ENCODE peak calls at places on chromosomes 4 and X, in seven cellular contexts. Y is prostate gland, Z is transverse colon, A is stomach, B is endothelial cell of umbilical vein, J is spleen, P is H1. K is an unnamed sample.

GRCh38 chrX:270848-271367 is 10.3 kb upstream of the PLCXD1 start:
- DNase-seq in Y (no peak), Z (no peak), A (peak; percentile 21), B (no peak), J (peak; percentile 79), P (no peak), K (peak; percentile 63)

GRCh38 chrX:72025236-72025770 is 106.4 kb downstream of the RTL5 start:
- DNase-seq in Y (no peak), Z (no peak), A (no peak), B (no peak), J (no peak), P (no peak), K (peak; percentile 7)

GRCh38 chr4:94516999-94517398 is 65.3 kb downstream of the PDLIM5 start:
- DNase-seq in Y (no peak), Z (no peak), A (no peak), B (no peak), J (no peak), P (no peak), K (no peak)

GRCh38 chrX:139518475-139518874 is 12.1 kb upstream of the F9 start:
- DNase-seq in Y (no peak), Z (no peak), A (no peak), B (no peak), J (no peak), P (no peak), K (no peak)

GRCh38 chr4:152785639-152786517 is 6.1 kb downstream of the ARFIP1 start:
- DNase-seq in Y (no peak), Z (no peak), A (no peak), B (no peak), J (no peak), P (no peak), K (no peak)

GRCh38 chr4:88939697-88940096 is 117.3 kb downstream of the FAM13A start:
- DNase-seq in Y (no peak), Z (no peak), A (no peak), B (no peak), J (no peak), P (no peak), K (no peak)

GRCh38 chr4:59855630-59856352 is 1344.3 kb upstream of the ADGRL3 start:
- DNase-seq in Y (no peak), Z (no peak), A (no peak), B (no peak), J (peak; percentile 65), P (peak; percentile 47), K (no peak)

GRCh38 chrX:66012094-66012534 is 27.8 kb downstream of the VSIG4 start:
- DNase-seq in Y (no peak), Z (peak; percentile 23), A (peak; percentile 31), B (no peak), J (peak; percentile 74), P (no peak), K (no peak)

GRCh38 chrX:17052776-17053175 is 106.3 kb downstream of the REPS2 start:
- DNase-seq in Y (no peak), Z (no peak), A (no peak), B (no peak), J (no peak), P (no peak), K (no peak)

GRCh38 chrX:148914783-148915182 is 414.4 kb downstream of the AFF2 start:
- DNase-seq in Y (no peak), Z (no peak), A (no peak), B (no peak), J (no peak), P (no peak), K (no peak)

GRCh38 chr4:27861802-27862201 is 1001.2 kb downstream of the STIM2 start:
- DNase-seq in Y (no peak), Z (no peak), A (no peak), B (no peak), J (no peak), P (no peak), K (no peak)

GRCh38 chr4:139266583-139267257 is 13.3 kb downstream of the MGARP start:
- DNase-seq in Y (no peak), Z (peak; percentile 86), A (peak; percentile 71), B (peak; percentile 87), J (peak; percentile 91), P (no peak), K (peak; percentile 90)

GRCh38 chr4:148259841-148260240 is 182.4 kb downstream of the NR3C2 start:
- DNase-seq in Y (no peak), Z (no peak), A (no peak), B (no peak), J (no peak), P (no peak), K (no peak)

GRCh38 chr4:185101354-185101890 is 41.6 kb upstream of the SLC25A4 start:
- DNase-seq in Y (no peak), Z (no peak), A (no peak), B (no peak), J (no peak), P (no peak), K (no peak)

GRCh38 chr4:1824746-1825145 is 31.2 kb downstream of the LETM1 start:
- DNase-seq in Y (no peak), Z (no peak), A (no peak), B (no peak), J (no peak), P (no peak), K (no peak)

GRCh38 chrX:48460031-48460430 is 10.0 kb downstream of the SLC38A5 start:
- DNase-seq in Y (no peak), Z (no peak), A (no peak), B (no peak), J (no peak), P (no peak), K (no peak)

GRCh38 chr4:182922551-182923284 is 5.5 kb upstream of the DCTD start:
- DNase-seq in Y (no peak), Z (no peak), A (no peak), B (no peak), J (no peak), P (no peak), K (no peak)

DNA sequence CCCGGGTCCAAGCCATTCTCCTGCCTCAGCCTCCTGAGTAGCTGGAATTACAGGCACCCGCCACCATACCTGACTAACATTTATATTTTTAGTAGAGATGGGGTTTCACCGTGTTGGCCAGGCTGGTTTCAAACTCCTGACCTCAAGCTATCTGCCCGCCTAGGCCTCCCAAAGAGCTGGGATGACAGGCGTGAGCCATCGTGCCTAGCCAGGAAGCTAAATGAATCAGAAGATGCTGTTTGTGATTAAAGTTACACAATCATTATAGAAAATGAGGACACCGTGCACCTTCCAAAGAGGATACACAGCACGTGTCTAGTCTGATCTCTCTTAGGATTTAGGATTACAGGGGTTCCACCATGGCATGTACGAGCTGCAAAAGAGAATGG is 99.6 kb downstream of the DHRSX start:
- DNase-seq in Y (peak; percentile 54), Z (no peak), A (no peak), B (no peak), J (no peak), P (no peak), K (no peak)
- TF ChIP-seq POLR2AphosphoS5 in Y (peak; percentile 72), Z (no peak), A (no peak), B (no peak), J (no peak), P (no peak), K (no peak)

DNA sequence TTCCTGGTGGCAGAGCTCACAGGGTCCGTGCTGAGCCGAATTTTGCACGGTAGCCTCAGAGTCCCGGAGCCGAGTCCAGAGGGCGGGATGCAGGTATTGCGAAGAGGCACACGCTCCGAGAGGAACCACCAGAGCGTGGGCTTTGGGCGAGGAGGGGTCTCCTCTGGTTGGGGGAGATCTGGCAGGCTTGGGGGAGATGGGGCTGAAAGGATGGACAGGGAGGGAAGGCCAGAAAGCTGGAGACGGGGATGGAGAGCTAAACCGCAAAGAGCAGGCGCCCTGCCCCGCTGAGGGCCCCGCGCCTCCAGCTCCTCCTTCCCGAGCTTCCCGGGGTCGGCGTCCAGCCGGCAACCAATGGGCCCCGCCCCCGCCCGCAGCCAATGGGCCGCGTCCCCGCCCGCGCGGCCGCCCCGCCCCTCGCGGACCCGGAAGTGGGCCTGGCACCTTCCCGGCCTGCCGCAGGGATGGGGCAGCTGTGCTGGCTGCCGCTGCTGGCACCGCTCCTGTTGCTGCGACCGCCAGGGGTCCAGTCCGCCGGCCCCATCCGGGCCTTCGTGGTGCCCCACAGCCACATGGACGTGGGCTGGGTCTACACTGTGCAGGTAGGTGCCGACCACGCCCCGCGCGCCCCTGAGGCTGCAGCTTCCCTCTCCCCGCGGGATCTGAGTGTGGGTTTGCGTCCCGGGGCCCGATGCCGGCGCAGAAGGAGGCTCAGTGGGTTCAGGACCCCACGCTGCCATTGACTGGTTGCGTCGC is at the start of gene MAN2B2:
- DNase-seq in Y (peak; percentile 84), Z (peak; percentile 93), A (peak; percentile 93), B (peak; percentile 78), J (peak; percentile 96), P (peak; percentile 95), K (peak; percentile 93)
- TF ChIP-seq POLR2A in Y (peak; percentile 35), Z (peak; percentile 74), A (no peak), B (peak; percentile 94), J (peak; percentile 34), P (no peak), K (peak; percentile 32)

GRCh38 chr4:106818764-106819163 is 217.3 kb downstream of the DKK2 start:
- DNase-seq in Y (no peak), Z (no peak), A (no peak), B (no peak), J (no peak), P (no peak), K (no peak)
- TF ChIP-seq CTCF in Y (no peak), Z (no peak), A (no peak), B (no peak), J (no peak), P (no peak), K (no peak)

GRCh38 chr4:145939241-145939640 is 618 bp upstream of the ZNF827 start:
- DNase-seq in Y (no peak), Z (no peak), A (no peak), B (peak; percentile 26), J (no peak), P (no peak), K (no peak)

GRCh38 chr4:145936142-145937020 is 2.2 kb downstream of the ZNF827 start:
- DNase-seq in Y (peak; percentile 58), Z (peak; percentile 75), A (peak; percentile 63), B (peak; percentile 79), J (peak; percentile 92), P (peak; percentile 81), K (peak; percentile 85)

GRCh38 chr4:145938618-145939177 is at the start of gene ZNF827:
- DNase-seq in Y (peak; percentile 57), Z (peak; percentile 78), A (peak; percentile 59), B (peak; percentile 76), J (peak; percentile 90), P (peak; percentile 65), K (peak; percentile 84)

GRCh38 chr4:145937021-145937861 is 1.4 kb downstream of the ZNF827 start:
- DNase-seq in Y (peak; percentile 58), Z (peak; percentile 81), A (peak; percentile 62), B (peak; percentile 56), J (peak; percentile 90), P (peak; percentile 74), K (peak; percentile 85)

DNA sequence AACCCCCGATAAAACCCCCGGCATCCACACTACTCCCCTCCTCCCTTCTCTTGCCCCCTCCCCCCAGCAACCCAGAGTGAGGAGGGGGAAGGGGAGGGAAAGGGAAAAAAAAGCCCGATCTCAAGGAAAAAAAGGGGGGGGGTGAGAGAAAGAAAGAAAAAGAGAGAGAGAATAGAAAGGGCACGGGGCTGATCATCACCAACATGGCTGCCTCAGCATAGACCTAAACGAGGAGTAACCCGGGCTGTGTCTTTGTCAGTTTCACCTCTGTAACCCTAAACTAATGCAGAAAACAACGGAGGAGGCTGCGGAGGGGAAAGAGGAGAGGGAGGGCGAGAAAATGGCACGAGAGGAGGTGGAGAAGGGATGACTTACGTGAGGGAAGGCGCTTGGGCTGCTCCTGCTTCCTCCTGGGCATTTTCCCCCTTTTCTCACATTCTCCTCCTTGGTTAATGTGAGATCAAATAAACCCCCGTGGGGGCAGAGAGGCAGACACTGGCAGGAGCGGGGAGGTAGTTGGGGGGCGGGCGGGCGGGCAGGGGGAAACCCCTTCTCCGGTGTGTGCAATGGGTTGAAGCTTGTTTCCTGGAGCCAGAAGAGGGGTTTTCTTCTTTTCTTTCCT is 522 bp downstream of the ZNF827 start:
- DNase-seq in Y (peak; percentile 10), Z (peak; percentile 28), A (no peak), B (peak; percentile 51), J (no peak), P (peak; percentile 48), K (no peak)
- TF ChIP-seq POLR2AphosphoS5 in Y (no peak), Z (no peak), A (no peak), B (no peak), J (no peak), P (peak; percentile 13), K (no peak)

K was measured in sigmoid colon.